ENCODE peak calls at places on chromosomes 4 and X, in six cellular contexts. G is progenitor cell of endocrine pancreas, X is CD14-positive monocyte, V is SK-MEL-5, Z is HT1080, S is ACHN. H is an unnamed sample.
A peak's percentile ranks its signal among the peaks of the same experiment; 100 is the strongest.

GRCh38 chrX:111743316-111743715 is 62.3 kb downstream of the ALG13 start:
- DNase-seq in G (no peak), X (no peak), V (no peak), Z (no peak), S (no peak), H (no peak)

GRCh38 chr4:124594945-124595344 is 117.6 kb downstream of the ANKRD50 start:
- DNase-seq in G (no peak), X (no peak), V (no peak), Z (no peak), S (no peak), H (no peak)

GRCh38 chr4:99149620-99150019 is 5.5 kb upstream of the ADH4 start:
- DNase-seq in G (no peak), X (no peak), V (no peak), Z (no peak), S (no peak), H (no peak)

GRCh38 chr4:153520871-153521329 is 54.7 kb downstream of the TMEM131L start:
- DNase-seq in G (no peak), X (no peak), V (no peak), Z (no peak), S (no peak), H (no peak)

GRCh38 chr4:89196745-89197144 is 85.4 kb downstream of the TIGD2 start:
- DNase-seq in G (no peak), X (no peak), V (no peak), Z (no peak), S (peak; percentile 16), H (no peak)

GRCh38 chr4:102430511-102430910 is 70.6 kb upstream of the NFKB1 start:
- DNase-seq in G (no peak), X (no peak), V (no peak), Z (peak; percentile 22), S (peak; percentile 24), H (no peak)

GRCh38 chr4:12692815-12693214 is 791.3 kb downstream of the RAB28 start:
- DNase-seq in G (no peak), X (no peak), V (no peak), Z (peak; percentile 42), S (no peak), H (no peak)

GRCh38 chr4:40311811-40312346 is 23.3 kb upstream of the CHRNA9 start:
- DNase-seq in G (no peak), X (no peak), V (no peak), Z (no peak), S (no peak), H (no peak)

GRCh38 chr4:55851885-55852284 is 1.6 kb upstream of the EXOC1 start:
- DNase-seq in G (no peak), X (no peak), V (no peak), Z (no peak), S (no peak), H (no peak)

GRCh38 chr4:155603360-155603891 is 63.2 kb upstream of the GUCY1A1 start:
- DNase-seq in G (no peak), X (no peak), V (no peak), Z (peak; percentile 32), S (no peak), H (no peak)

GRCh38 chr4:125315571-125316390 is 1.0 kb downstream of the FAT4 start:
- DNase-seq in G (peak; percentile 45), X (no peak), V (peak; percentile 28), Z (peak; percentile 54), S (peak; percentile 53), H (no peak)

GRCh38 chr4:145912391-145912790 is 26.2 kb downstream of the ZNF827 start:
- DNase-seq in G (no peak), X (no peak), V (no peak), Z (no peak), S (no peak), H (no peak)

GRCh38 chr4:23728393-23728792 is 161.5 kb downstream of the PPARGC1A start:
- DNase-seq in G (no peak), X (no peak), V (peak; percentile 31), Z (peak; percentile 99), S (peak; percentile 98), H (no peak)

GRCh38 chrX:119238557-119238956 is 2.5 kb downstream of the PGRMC1 start:
- DNase-seq in G (no peak), X (no peak), V (no peak), Z (no peak), S (no peak), H (no peak)

GRCh38 chr4:97987019-97987648 is 156.1 kb downstream of the STPG2 start:
- DNase-seq in G (no peak), X (no peak), V (peak; percentile 42), Z (peak; percentile 50), S (peak; percentile 44), H (no peak)

GRCh38 chr4:40704073-40704472 is 45.7 kb upstream of the NSUN7 start:
- DNase-seq in G (no peak), X (no peak), V (no peak), Z (no peak), S (no peak), H (no peak)

GRCh38 chr4:114151-114550 is 10.2 kb upstream of the ZNF718 start:
- DNase-seq in G (no peak), X (no peak), V (no peak), Z (no peak), S (no peak), H (no peak)

H was measured in GM19239.